ENCODE peak calls at places on chromosomes 11 and 22, in six cellular contexts. T is progenitor cell of endocrine pancreas, S is small intestine, X is RWPE1, K is lung, E is Calu3. H is an unnamed sample.

GRCh38 chr22:36280379-36280778 is 27.4 kb downstream of the APOL1 start:
- DNase-seq in T (no peak), S (no peak), X (no peak), K (no peak), E (no peak), H (no peak)

GRCh38 chr22:32020117-32020516 is 22.9 kb upstream of the SLC5A1 start:
- DNase-seq in T (no peak), S (peak), X (peak), K (no peak), E (peak), H (no peak)

GRCh38 chr22:19174106-19175025 is 4.2 kb downstream of the SLC25A1 start:
- DNase-seq in T (no peak), S (no peak), X (peak), K (no peak), E (no peak), H (no peak)

GRCh38 chr11:114078423-114078822 is 18.9 kb downstream of the ZBTB16 start:
- DNase-seq in T (no peak), S (peak), X (no peak), K (no peak), E (no peak), H (no peak)

GRCh38 chr22:18985761-18986160 is 49.7 kb upstream of the PRODH start:
- DNase-seq in T (no peak), S (no peak), X (no peak), K (no peak), E (no peak), H (no peak)

GRCh38 chr11:17014321-17014773 is at the start of gene PLEKHA7:
- DNase-seq in T (peak), S (peak), X (peak), K (no peak), E (peak), H (no peak)

GRCh38 chr11:120958185-120958584 is 65.7 kb upstream of the TBCEL start:
- DNase-seq in T (no peak), S (no peak), X (no peak), K (no peak), E (no peak), H (no peak)

GRCh38 chr11:130640526-130640925 is 192.1 kb downstream of the ADAMTS15 start:
- DNase-seq in T (no peak), S (no peak), X (no peak), K (peak), E (no peak), H (no peak)

H was measured in activated CD4-positive, alpha-beta memory T cell treated with anti-CD3 and anti-CD28 coated beads, Interleukin-2, amount 10 ng/mL, durations not matched to agents 7 days and 5 days.